ENCODE peak calls at places on chromosomes 7 and 10, in eight cellular contexts. I is anterior cingulate cortex; X is mucosa of gallbladder; H is CD4-positive, alpha-beta T cell; E is B cell; B is HCEC 1CT; Z is HCT116; K is Panc1. N is an unnamed sample.

GRCh38 chr7:6501586-6502564 is 49.4 kb downstream of the GRID2IP start:
- DNase-seq in B (no peak), X (no peak), H (no peak), Z (no peak), K (no peak), E (no peak), I (no peak), N (no peak)

GRCh38 chr10:86056632-86057031 is 310.0 kb downstream of the GRID1 start:
- DNase-seq in Z (no peak), X (no peak), H (no peak), E (no peak), K (no peak), I (no peak), B (no peak), N (no peak)

GRCh38 chr10:26780793-26781601 is 79.8 kb downstream of the ABI1 start:
- DNase-seq in K (peak), B (peak), Z (peak), E (peak), I (no peak), H (no peak), X (no peak), N (no peak)

GRCh38 chr7:45573636-45574470 is at the start of gene ADCY1:
- DNase-seq in K (no peak), E (no peak), H (no peak), X (no peak), B (no peak), I (no peak), Z (no peak), N (no peak)

GRCh38 chr7:74656421-74656910 is 1.1 kb upstream of the GTF2I start:
- DNase-seq in K (no peak), Z (no peak), I (peak), H (peak), X (peak), E (peak), B (peak), N (peak)

GRCh38 chr7:113444281-113444680 is 325.9 kb upstream of the SMIM30 start:
- DNase-seq in B (peak), Z (no peak), X (no peak), I (no peak), E (no peak), K (no peak), H (no peak), N (no peak)

GRCh38 chr7:150382123-150382843 is 3.2 kb downstream of the ZNF775 start:
- DNase-seq in E (no peak), I (no peak), H (no peak), Z (no peak), K (no peak), B (no peak), X (no peak), N (peak)

GRCh38 chr7:154928136-154929005 is 74.6 kb downstream of the PAXIP1 start:
- DNase-seq in K (peak), Z (peak), X (peak), H (peak), E (peak), I (no peak), B (peak), N (no peak)

GRCh38 chr7:7857143-7857583 is 111.4 kb upstream of the GLCCI1 start:
- DNase-seq in E (peak), I (no peak), B (no peak), H (no peak), K (no peak), X (no peak), Z (no peak), N (no peak)

GRCh38 chr10:73493781-73494180 is 2.0 kb downstream of the PPP3CB start:
- DNase-seq in X (no peak), K (no peak), E (no peak), B (peak), Z (no peak), I (no peak), H (no peak), N (no peak)

GRCh38 chr10:36489928-36490279 is 635.5 kb upstream of the ANKRD30A start:
- DNase-seq in X (no peak), Z (no peak), B (peak), K (no peak), E (no peak), H (no peak), I (no peak), N (no peak)

GRCh38 chr7:64892116-64892515 is 11.0 kb upstream of the ZNF273 start:
- DNase-seq in K (no peak), H (no peak), E (no peak), Z (no peak), B (no peak), I (no peak), X (no peak), N (no peak)

GRCh38 chr7:21461282-21461681 is 33.4 kb downstream of the SP4 start:
- DNase-seq in X (no peak), K (no peak), E (peak), B (no peak), Z (no peak), H (no peak), I (no peak), N (no peak)

GRCh38 chr7:135661311-135662122 is 797 bp upstream of the STMP1 start:
- DNase-seq in I (no peak), B (no peak), K (no peak), E (no peak), Z (no peak), H (no peak), X (no peak), N (no peak)

GRCh38 chr7:35993663-35994622 is 159.1 kb upstream of the EEPD1 start:
- DNase-seq in H (no peak), B (peak), E (no peak), Z (no peak), I (no peak), X (no peak), K (peak), N (no peak)

GRCh38 chr10:102645388-102645740 is 1.1 kb downstream of the TRIM8 start:
- DNase-seq in I (peak), H (peak), E (peak), Z (peak), X (peak), K (peak), B (peak), N (peak)

GRCh38 chr10:68501691-68502090 is 25.6 kb downstream of the SLC25A16 start:
- DNase-seq in B (no peak), E (no peak), I (no peak), X (no peak), H (no peak), K (no peak), Z (no peak), N (no peak)

GRCh38 chr10:116183733-116184447 is 89.1 kb downstream of the GFRA1 start:
- DNase-seq in X (no peak), B (peak), I (no peak), H (no peak), K (no peak), E (no peak), Z (no peak), N (no peak)

N was measured in caudate nucleus.